ENCODE peak calls at places on chromosomes 4 and X, in eight cellular contexts. B is ACHN, G is osteoblast, A is iris pigment epithelial cell, O is HFFc6, R is B cell, L is mucosa of gallbladder, Z is T-helper 2 cell. Y is an unnamed sample.
A peak's percentile ranks its signal among the peaks of the same experiment; 100 is the strongest.

GRCh38 chrX:148382983-148383382 is 117.4 kb upstream of the AFF2 start:
- DNase-seq in R (no peak), Z (no peak), L (no peak), O (no peak), B (no peak), A (no peak), G (no peak), Y (no peak)

GRCh38 chr4:126358041-126358440 is 1043.3 kb downstream of the FAT4 start:
- DNase-seq in L (no peak), B (no peak), A (no peak), G (no peak), R (no peak), O (no peak), Z (no peak), Y (no peak)

GRCh38 chrX:71245159-71245558 is 8.8 kb downstream of the ZMYM3 start:
- DNase-seq in B (no peak), O (no peak), G (no peak), Z (no peak), A (no peak), L (peak; percentile 45), R (no peak), Y (no peak)

GRCh38 chrX:153828723-153829548 is 1.4 kb downstream of the PDZD4 start:
- DNase-seq in O (no peak), L (no peak), G (peak; percentile 70), A (no peak), Z (no peak), B (no peak), R (peak; percentile 24), Y (no peak)

GRCh38 chrX:87878926-87879325 is 361.3 kb downstream of the KLHL4 start:
- DNase-seq in B (no peak), G (no peak), R (no peak), Z (no peak), A (no peak), O (no peak), L (no peak), Y (no peak)

GRCh38 chr4:22235798-22236197 is 280.1 kb downstream of the ADGRA3 start:
- DNase-seq in L (no peak), O (no peak), R (no peak), G (no peak), A (no peak), Z (no peak), B (no peak), Y (no peak)

GRCh38 chr4:98919996-98920395 is 8.9 kb downstream of the EIF4E start:
- DNase-seq in B (no peak), O (peak; percentile 28), Z (no peak), A (peak; percentile 72), L (no peak), G (no peak), R (no peak), Y (no peak)

GRCh38 chr4:124462954-124463828 is 249.3 kb downstream of the ANKRD50 start:
- DNase-seq in B (no peak), O (no peak), A (no peak), Z (no peak), R (no peak), G (no peak), L (no peak), Y (no peak)

GRCh38 chr4:172168888-172169287 is 355.7 kb downstream of the GALNTL6 start:
- DNase-seq in B (no peak), L (no peak), G (no peak), A (no peak), Z (no peak), O (no peak), R (no peak), Y (no peak)

GRCh38 chrX:115023139-115023538 is 5.7 kb upstream of the IL13RA2 start:
- DNase-seq in O (peak; percentile 85), Z (no peak), R (no peak), A (peak; percentile 79), B (peak; percentile 48), G (peak; percentile 62), L (no peak), Y (no peak)

GRCh38 chrX:118666521-118666920 is 60.9 kb upstream of the IL13RA1 start:
- DNase-seq in B (no peak), Z (no peak), R (no peak), G (peak; percentile 11), L (no peak), A (peak; percentile 34), O (no peak), Y (no peak)

GRCh38 chrX:70998402-70999027 is 67.6 kb upstream of the SLC7A3 start:
- DNase-seq in G (no peak), O (peak; percentile 38), Z (no peak), B (peak; percentile 27), A (peak; percentile 56), L (peak; percentile 11), R (no peak), Y (no peak)

GRCh38 chr4:155566241-155566823 is 100.3 kb upstream of the GUCY1A1 start:
- DNase-seq in L (no peak), O (no peak), Z (no peak), G (peak; percentile 38), A (peak; percentile 66), R (no peak), B (no peak), Y (no peak)

GRCh38 chrX:133921764-133922389 is 63.5 kb downstream of the GPC3 start:
- DNase-seq in B (peak; percentile 2), G (no peak), R (no peak), L (peak; percentile 55), Z (no peak), O (no peak), A (peak; percentile 31), Y (peak; percentile 30)

GRCh38 chrX:30521440-30522182 is 56.0 kb downstream of the TASL start:
- DNase-seq in A (peak; percentile 24), B (no peak), O (peak; percentile 79), Z (no peak), L (no peak), R (no peak), G (peak; percentile 65), Y (no peak)

Y was measured in germinal center.